ENCODE peak calls at places on chromosomes 3 and 15, in seven cellular contexts. One of them, this sample, is unnamed. For H3K27me3, the result is how much of the 10 kb centered on the place peaks cover.

GRCh38 chr3:52381623-52382022 is 63.3 kb downstream of the SEMA3G start:
- DNase-seq in hepatocyte: no peak
- DNase-seq in stomach: no peak
- DNase-seq in CD8-positive, alpha-beta memory T cell: no peak
- DNase-seq in effector memory CD4-positive, alpha-beta T cell: no peak
- DNase-seq in cardiac muscle cell: no peak
- DNase-seq in neural progenitor cell: no peak
- DNase-seq in this sample: no peak

GRCh38 chr3:161171113-161171512 is 50.0 kb upstream of the NMD3 start:
- DNase-seq in effector memory CD4-positive, alpha-beta T cell: no peak
- DNase-seq in cardiac muscle cell: no peak
- DNase-seq in stomach: no peak
- DNase-seq in CD8-positive, alpha-beta memory T cell: no peak
- DNase-seq in neural progenitor cell: no peak
- DNase-seq in hepatocyte: peak
- DNase-seq in this sample: no peak

GRCh38 chr3:13461169-13462124 is 18.7 kb upstream of the HDAC11 start:
- DNase-seq in CD8-positive, alpha-beta memory T cell: peak
- DNase-seq in cardiac muscle cell: peak
- DNase-seq in stomach: peak
- DNase-seq in hepatocyte: peak
- DNase-seq in effector memory CD4-positive, alpha-beta T cell: peak
- DNase-seq in neural progenitor cell: peak
- DNase-seq in this sample: peak

GRCh38 chr3:98814799-98815450 is 51.8 kb downstream of the ST3GAL6 start:
- DNase-seq in CD8-positive, alpha-beta memory T cell: no peak
- DNase-seq in cardiac muscle cell: no peak
- DNase-seq in stomach: no peak
- DNase-seq in effector memory CD4-positive, alpha-beta T cell: no peak
- DNase-seq in neural progenitor cell: no peak
- DNase-seq in hepatocyte: peak
- DNase-seq in this sample: no peak

GRCh38 chr15:101091080-101092017 is 160.5 kb downstream of the CHSY1 start:
- DNase-seq in cardiac muscle cell: no peak
- DNase-seq in stomach: no peak
- DNase-seq in CD8-positive, alpha-beta memory T cell: no peak
- DNase-seq in neural progenitor cell: no peak
- DNase-seq in hepatocyte: no peak
- DNase-seq in effector memory CD4-positive, alpha-beta T cell: no peak
- DNase-seq in this sample: no peak

GRCh38 chr15:84142888-84143337 is 92.7 kb upstream of the GOLGA6L4 start:
- DNase-seq in hepatocyte: peak
- DNase-seq in stomach: peak
- DNase-seq in effector memory CD4-positive, alpha-beta T cell: peak
- DNase-seq in CD8-positive, alpha-beta memory T cell: peak
- DNase-seq in cardiac muscle cell: peak
- DNase-seq in neural progenitor cell: peak
- DNase-seq in this sample: peak

GRCh38 chr3:49614936-49615335 is 59.2 kb upstream of the APEH start:
- DNase-seq in hepatocyte: no peak
- DNase-seq in CD8-positive, alpha-beta memory T cell: no peak
- DNase-seq in cardiac muscle cell: no peak
- DNase-seq in effector memory CD4-positive, alpha-beta T cell: no peak
- DNase-seq in stomach: no peak
- DNase-seq in neural progenitor cell: no peak
- DNase-seq in this sample: no peak

GRCh38 chr3:141410861-141411771 is 42.8 kb downstream of the ZBTB38 start:
- DNase-seq in neural progenitor cell: no peak
- DNase-seq in stomach: no peak
- DNase-seq in effector memory CD4-positive, alpha-beta T cell: no peak
- DNase-seq in cardiac muscle cell: no peak
- DNase-seq in hepatocyte: no peak
- DNase-seq in CD8-positive, alpha-beta memory T cell: peak
- DNase-seq in this sample: peak

GRCh38 chr3:150956376-150956775 is 16.2 kb downstream of the CLRN1 start:
- DNase-seq in neural progenitor cell: no peak
- DNase-seq in cardiac muscle cell: no peak
- DNase-seq in effector memory CD4-positive, alpha-beta T cell: no peak
- DNase-seq in CD8-positive, alpha-beta memory T cell: no peak
- DNase-seq in stomach: no peak
- DNase-seq in hepatocyte: peak
- DNase-seq in this sample: no peak

GRCh38 chr3:12158387-12159226 is at the start of gene TIMP4:
- DNase-seq in hepatocyte: peak
- DNase-seq in stomach: peak
- DNase-seq in neural progenitor cell: peak
- DNase-seq in cardiac muscle cell: no peak
- DNase-seq in effector memory CD4-positive, alpha-beta T cell: no peak
- DNase-seq in CD8-positive, alpha-beta memory T cell: no peak
- DNase-seq in this sample: no peak

GRCh38 chr15:35061171-35062163 is 23.6 kb downstream of the NANOGP8 start:
- DNase-seq in CD8-positive, alpha-beta memory T cell: no peak
- DNase-seq in stomach: no peak
- DNase-seq in effector memory CD4-positive, alpha-beta T cell: no peak
- DNase-seq in neural progenitor cell: no peak
- DNase-seq in cardiac muscle cell: no peak
- DNase-seq in hepatocyte: no peak
- DNase-seq in this sample: no peak

GRCh38 chr15:73069109-73069508 is 16.8 kb downstream of the NEO1 start:
- DNase-seq in effector memory CD4-positive, alpha-beta T cell: no peak
- DNase-seq in CD8-positive, alpha-beta memory T cell: no peak
- DNase-seq in cardiac muscle cell: no peak
- DNase-seq in stomach: no peak
- DNase-seq in neural progenitor cell: no peak
- DNase-seq in hepatocyte: no peak
- DNase-seq in this sample: no peak

GRCh38 chr15:80468776-80469175 is 64.6 kb downstream of the ARNT2 start:
- DNase-seq in neural progenitor cell: no peak
- DNase-seq in effector memory CD4-positive, alpha-beta T cell: no peak
- DNase-seq in hepatocyte: no peak
- DNase-seq in CD8-positive, alpha-beta memory T cell: no peak
- DNase-seq in cardiac muscle cell: no peak
- DNase-seq in stomach: no peak
- DNase-seq in this sample: no peak
- H3K27ac ChIP-seq in neural progenitor cell: no peak
- H3K27ac ChIP-seq in effector memory CD4-positive, alpha-beta T cell: no peak
- H3K27ac ChIP-seq in hepatocyte: no peak
- H3K27ac ChIP-seq in CD8-positive, alpha-beta memory T cell: no peak
- H3K27ac ChIP-seq in cardiac muscle cell: no peak
- H3K27ac ChIP-seq in stomach: no peak
- H3K27ac ChIP-seq in this sample: no peak

GRCh38 chr3:191328383-191328962 is 721 bp upstream of the CCDC50 start:
- DNase-seq in hepatocyte: peak
- DNase-seq in cardiac muscle cell: no peak
- DNase-seq in effector memory CD4-positive, alpha-beta T cell: no peak
- DNase-seq in neural progenitor cell: no peak
- DNase-seq in stomach: no peak
- DNase-seq in CD8-positive, alpha-beta memory T cell: no peak
- DNase-seq in this sample: no peak
- H3K4me3 ChIP-seq in hepatocyte: peak
- H3K4me3 ChIP-seq in cardiac muscle cell: peak
- H3K4me3 ChIP-seq in effector memory CD4-positive, alpha-beta T cell: peak
- H3K4me3 ChIP-seq in neural progenitor cell: peak
- H3K4me3 ChIP-seq in stomach: peak
- H3K4me3 ChIP-seq in CD8-positive, alpha-beta memory T cell: peak
- H3K4me3 ChIP-seq in this sample: peak

DNA sequence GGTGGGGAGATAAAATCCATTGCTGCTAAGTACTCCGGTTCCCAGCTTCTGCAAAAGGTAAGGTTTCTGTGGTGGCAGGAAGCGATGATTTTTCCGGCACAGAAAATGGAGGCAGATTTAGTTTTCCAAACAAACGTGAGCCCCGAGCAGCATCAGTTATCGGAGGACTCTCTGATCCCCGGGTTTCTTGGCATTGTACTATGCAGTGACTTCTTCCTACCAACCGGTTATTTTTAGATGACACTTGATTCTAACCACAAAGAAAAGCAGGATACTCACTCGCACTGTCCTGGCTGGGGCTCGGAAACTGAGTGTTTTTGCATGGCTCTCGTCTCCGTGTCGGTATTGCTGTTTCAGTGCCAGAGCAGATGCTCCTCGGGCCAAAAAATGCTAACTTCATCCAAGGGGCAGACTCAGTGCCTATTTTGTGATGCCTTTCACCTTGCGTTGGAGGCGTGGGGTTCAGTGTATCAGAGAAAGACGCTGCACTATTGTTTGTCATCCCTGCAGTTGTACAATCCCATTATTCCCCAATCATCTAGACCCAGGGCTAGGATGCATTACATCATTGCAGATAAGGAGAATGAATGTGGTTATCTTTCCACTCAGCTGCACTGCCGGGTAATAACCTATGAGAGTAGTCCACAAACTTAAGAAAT is 1.3 kb downstream of the CACNA2D3 start:
- DNase-seq in neural progenitor cell: peak
- DNase-seq in stomach: no peak
- DNase-seq in cardiac muscle cell: peak
- DNase-seq in CD8-positive, alpha-beta memory T cell: no peak
- DNase-seq in effector memory CD4-positive, alpha-beta T cell: no peak
- DNase-seq in hepatocyte: no peak
- DNase-seq in this sample: no peak
- H3K27me3 ChIP-seq in neural progenitor cell: half or more
- H3K27me3 ChIP-seq in stomach: half or more
- H3K27me3 ChIP-seq in cardiac muscle cell: half or more
- H3K27me3 ChIP-seq in CD8-positive, alpha-beta memory T cell: under half
- H3K27me3 ChIP-seq in effector memory CD4-positive, alpha-beta T cell: under half
- H3K27me3 ChIP-seq in hepatocyte: half or more
- H3K27me3 ChIP-seq in this sample: under half

GRCh38 chr15:62901916-62902554 is 140.5 kb upstream of the TPM1 start:
- DNase-seq in effector memory CD4-positive, alpha-beta T cell: no peak
- DNase-seq in CD8-positive, alpha-beta memory T cell: no peak
- DNase-seq in cardiac muscle cell: no peak
- DNase-seq in hepatocyte: no peak
- DNase-seq in stomach: no peak
- DNase-seq in neural progenitor cell: no peak
- DNase-seq in this sample: no peak

GRCh38 chr15:62900071-62900812 is 142.3 kb upstream of the TPM1 start:
- DNase-seq in neural progenitor cell: no peak
- DNase-seq in stomach: no peak
- DNase-seq in effector memory CD4-positive, alpha-beta T cell: no peak
- DNase-seq in hepatocyte: no peak
- DNase-seq in cardiac muscle cell: no peak
- DNase-seq in CD8-positive, alpha-beta memory T cell: no peak
- DNase-seq in this sample: no peak

GRCh38 chr15:62902821-62903220 is 139.7 kb upstream of the TPM1 start:
- DNase-seq in effector memory CD4-positive, alpha-beta T cell: no peak
- DNase-seq in neural progenitor cell: no peak
- DNase-seq in CD8-positive, alpha-beta memory T cell: no peak
- DNase-seq in hepatocyte: no peak
- DNase-seq in stomach: no peak
- DNase-seq in cardiac muscle cell: no peak
- DNase-seq in this sample: no peak

GRCh38 chr15:62899090-62899493 is 143.5 kb upstream of the TPM1 start:
- DNase-seq in hepatocyte: peak
- DNase-seq in neural progenitor cell: no peak
- DNase-seq in stomach: no peak
- DNase-seq in cardiac muscle cell: peak
- DNase-seq in CD8-positive, alpha-beta memory T cell: no peak
- DNase-seq in effector memory CD4-positive, alpha-beta T cell: no peak
- DNase-seq in this sample: no peak

GRCh38 chr15:62901087-62901486 is 141.5 kb upstream of the TPM1 start:
- DNase-seq in hepatocyte: no peak
- DNase-seq in CD8-positive, alpha-beta memory T cell: no peak
- DNase-seq in neural progenitor cell: no peak
- DNase-seq in cardiac muscle cell: no peak
- DNase-seq in effector memory CD4-positive, alpha-beta T cell: no peak
- DNase-seq in stomach: no peak
- DNase-seq in this sample: no peak
- H3K27ac ChIP-seq in hepatocyte: no peak
- H3K27ac ChIP-seq in CD8-positive, alpha-beta memory T cell: no peak
- H3K27ac ChIP-seq in neural progenitor cell: no peak
- H3K27ac ChIP-seq in cardiac muscle cell: peak
- H3K27ac ChIP-seq in effector memory CD4-positive, alpha-beta T cell: no peak
- H3K27ac ChIP-seq in stomach: peak
- H3K27ac ChIP-seq in this sample: no peak

GRCh38 chr15:38824719-38825118 is 260.1 kb upstream of the RASGRP1 start:
- DNase-seq in hepatocyte: no peak
- DNase-seq in effector memory CD4-positive, alpha-beta T cell: no peak
- DNase-seq in cardiac muscle cell: no peak
- DNase-seq in neural progenitor cell: no peak
- DNase-seq in CD8-positive, alpha-beta memory T cell: no peak
- DNase-seq in stomach: no peak
- DNase-seq in this sample: no peak
- H3K4me3 ChIP-seq in hepatocyte: no peak
- H3K4me3 ChIP-seq in effector memory CD4-positive, alpha-beta T cell: no peak
- H3K4me3 ChIP-seq in cardiac muscle cell: no peak
- H3K4me3 ChIP-seq in neural progenitor cell: no peak
- H3K4me3 ChIP-seq in CD8-positive, alpha-beta memory T cell: no peak
- H3K4me3 ChIP-seq in stomach: no peak
- H3K4me3 ChIP-seq in this sample: no peak

DNA sequence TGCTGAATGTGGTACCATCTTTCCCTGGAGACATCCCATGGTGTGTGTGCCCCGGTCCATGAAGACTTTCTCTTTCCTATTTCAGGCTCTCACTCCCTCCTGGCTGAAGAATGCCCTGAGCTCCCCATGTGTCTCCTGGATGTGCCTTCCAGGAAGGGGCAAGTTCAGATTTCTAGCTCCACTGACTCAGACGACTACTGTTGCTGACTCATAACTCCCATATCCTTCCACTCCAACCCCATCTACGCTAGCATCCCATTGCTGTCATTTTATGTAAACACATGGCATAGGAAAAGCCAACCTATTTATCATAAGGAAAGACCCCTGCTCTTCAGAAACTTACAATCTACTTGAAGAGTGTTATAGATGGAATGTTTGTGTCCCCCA is 95.0 kb downstream of the ADCY5 start:
- DNase-seq in neural progenitor cell: no peak
- DNase-seq in hepatocyte: no peak
- DNase-seq in CD8-positive, alpha-beta memory T cell: no peak
- DNase-seq in cardiac muscle cell: no peak
- DNase-seq in stomach: no peak
- DNase-seq in effector memory CD4-positive, alpha-beta T cell: no peak
- DNase-seq in this sample: no peak
- H3K27me3 ChIP-seq in neural progenitor cell: under half
- H3K27me3 ChIP-seq in hepatocyte: under half
- H3K27me3 ChIP-seq in CD8-positive, alpha-beta memory T cell: under half
- H3K27me3 ChIP-seq in cardiac muscle cell: under half
- H3K27me3 ChIP-seq in stomach: under half
- H3K27me3 ChIP-seq in effector memory CD4-positive, alpha-beta T cell: under half
- H3K27me3 ChIP-seq in this sample: under half

DNA sequence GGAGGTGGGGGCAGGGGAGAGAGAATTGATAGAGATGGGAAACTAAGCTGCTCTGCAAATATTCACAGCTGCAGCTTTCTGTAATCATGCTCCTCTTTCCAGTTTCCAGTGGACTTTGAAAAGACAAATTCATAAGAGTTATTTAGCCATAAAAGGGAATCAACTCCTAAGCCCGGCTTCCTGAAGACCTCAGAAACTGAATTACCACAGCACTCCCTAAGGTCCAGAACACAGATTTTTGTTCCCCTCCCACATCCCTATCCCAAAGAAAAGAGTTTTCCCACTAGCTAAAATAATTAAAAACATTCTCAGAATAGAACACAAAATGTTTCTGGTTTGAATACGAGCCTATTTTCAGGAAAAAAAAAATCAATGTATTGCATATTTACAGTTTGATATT is 871.8 kb upstream of the NR2F2 start:
- DNase-seq in neural progenitor cell: no peak
- DNase-seq in cardiac muscle cell: no peak
- DNase-seq in CD8-positive, alpha-beta memory T cell: no peak
- DNase-seq in stomach: no peak
- DNase-seq in effector memory CD4-positive, alpha-beta T cell: no peak
- DNase-seq in hepatocyte: no peak
- DNase-seq in this sample: no peak
- H3K27ac ChIP-seq in neural progenitor cell: no peak
- H3K27ac ChIP-seq in cardiac muscle cell: no peak
- H3K27ac ChIP-seq in CD8-positive, alpha-beta memory T cell: no peak
- H3K27ac ChIP-seq in stomach: no peak
- H3K27ac ChIP-seq in effector memory CD4-positive, alpha-beta T cell: no peak
- H3K27ac ChIP-seq in hepatocyte: no peak
- H3K27ac ChIP-seq in this sample: no peak

GRCh38 chr3:5190147-5190791 is 2.8 kb downstream of the EDEM1 start:
- DNase-seq in CD8-positive, alpha-beta memory T cell: no peak
- DNase-seq in stomach: no peak
- DNase-seq in cardiac muscle cell: no peak
- DNase-seq in effector memory CD4-positive, alpha-beta T cell: no peak
- DNase-seq in neural progenitor cell: no peak
- DNase-seq in hepatocyte: no peak
- DNase-seq in this sample: peak
- H3K4me3 ChIP-seq in CD8-positive, alpha-beta memory T cell: peak
- H3K4me3 ChIP-seq in stomach: no peak
- H3K4me3 ChIP-seq in cardiac muscle cell: no peak
- H3K4me3 ChIP-seq in effector memory CD4-positive, alpha-beta T cell: peak
- H3K4me3 ChIP-seq in neural progenitor cell: no peak
- H3K4me3 ChIP-seq in hepatocyte: no peak
- H3K4me3 ChIP-seq in this sample: peak

This sample was measured in CD4-positive, CD25-positive, alpha-beta regulatory T cell.